ENCODE peak calls at places on chromosomes 2 and 18, in nine cellular contexts. Q, F, T, X, S, E, M, K and G are unnamed samples.

GRCh38 chr2:188811522-188811921 is 162.7 kb upstream of the COL3A1 start:
- DNase-seq in E (no peak), Q (no peak), T (no peak), K (no peak), X (no peak), F (no peak), M (no peak), S (no peak), G (no peak)

GRCh38 chr18:56575819-56576663 is 62.4 kb downstream of the TXNL1 start:
- DNase-seq in X (peak; percentile 28), T (peak; percentile 52), S (no peak), Q (no peak), E (no peak), M (no peak), K (no peak), F (no peak), G (peak; percentile 17)

GRCh38 chr2:170022692-170023091 is 155.3 kb upstream of the MYO3B start:
- DNase-seq in X (peak; percentile 15), K (no peak), Q (no peak), E (no peak), M (no peak), T (no peak), F (no peak), S (no peak), G (no peak)

GRCh38 chr18:55116855-55117254 is 157.6 kb upstream of the CCDC68 start:
- DNase-seq in K (no peak), S (no peak), X (no peak), Q (no peak), F (no peak), E (no peak), T (no peak), M (no peak), G (no peak)

GRCh38 chr18:61738488-61738887 is 154.3 kb downstream of the RNF152 start:
- DNase-seq in E (no peak), T (peak; percentile 55), Q (no peak), F (no peak), M (no peak), K (peak; percentile 54), X (no peak), S (no peak), G (no peak)

GRCh38 chr2:12167525-12168317 is 421.3 kb downstream of the LPIN1 start:
- DNase-seq in K (no peak), E (peak; percentile 34), M (no peak), T (no peak), Q (no peak), S (no peak), X (no peak), F (no peak), G (no peak)

GRCh38 chr2:134926231-134926931 is 7.8 kb downstream of the CCNT2 start:
- DNase-seq in F (no peak), X (peak; percentile 22), T (no peak), E (no peak), M (no peak), K (no peak), Q (no peak), S (no peak), G (no peak)

GRCh38 chr2:161161074-161161577 is 898 bp downstream of the TANK start:
- DNase-seq in M (no peak), X (no peak), K (no peak), E (no peak), F (no peak), T (no peak), S (no peak), Q (no peak), G (no peak)

GRCh38 chr2:95023222-95023597 is 2.3 kb upstream of the MAL start:
- DNase-seq in F (peak; percentile 64), Q (no peak), E (no peak), S (peak; percentile 47), X (peak; percentile 40), K (no peak), T (no peak), M (no peak), G (peak; percentile 80)

GRCh38 chr2:171087547-171087946 is 73.1 kb downstream of the TLK1 start:
- DNase-seq in M (no peak), X (no peak), S (no peak), K (no peak), Q (no peak), F (no peak), E (no peak), T (no peak), G (peak; percentile 52)

GRCh38 chr2:237490009-237490804 is 3.2 kb downstream of the MLPH start:
- DNase-seq in E (no peak), F (peak; percentile 65), K (no peak), Q (no peak), S (no peak), T (peak; percentile 46), X (no peak), M (no peak), G (no peak)

GRCh38 chr2:120508581-120509041 is 162.7 kb downstream of the INHBB start:
- DNase-seq in K (no peak), S (no peak), X (no peak), T (no peak), E (no peak), Q (no peak), F (peak; percentile 43), M (no peak), G (no peak)

GRCh38 chr2:175152242-175152641 is 15.8 kb downstream of the ATF2 start:
- DNase-seq in X (no peak), S (no peak), M (no peak), Q (no peak), F (no peak), T (no peak), K (no peak), E (no peak), G (no peak)
- H3K4me1 ChIP-seq in X (peaks cover 27% of the 10 kb centered on the region), S (peaks cover 5% of the 10 kb centered on the region), M (no peaks in the 10 kb centered on the region), Q (no peaks in the 10 kb centered on the region), F (peaks cover 25% of the 10 kb centered on the region), T (peaks cover 1% of the 10 kb centered on the region), K (peaks cover 5% of the 10 kb centered on the region), E (no peaks in the 10 kb centered on the region), G (peaks cover 5% of the 10 kb centered on the region)

GRCh38 chr2:42104621-42105020 is 56.8 kb downstream of the PKDCC start:
- DNase-seq in F (no peak), E (no peak), S (no peak), K (no peak), T (no peak), M (no peak), X (no peak), Q (no peak), G (no peak)
- H3K4me1 ChIP-seq in F (peaks cover 46% of the 10 kb centered on the region), E (no peaks in the 10 kb centered on the region), S (peaks cover 27% of the 10 kb centered on the region), K (peaks cover 6% of the 10 kb centered on the region), T (no peaks in the 10 kb centered on the region), M (peaks cover 11% of the 10 kb centered on the region), X (peaks cover 10% of the 10 kb centered on the region), Q (no peaks in the 10 kb centered on the region), G (peaks cover 83% of the 10 kb centered on the region)

GRCh38 chr2:33130544-33130943 is 183.8 kb downstream of the LTBP1 start:
- DNase-seq in X (no peak), T (no peak), E (no peak), S (no peak), Q (no peak), K (no peak), F (no peak), M (no peak), G (no peak)

GRCh38 chr2:33126973-33127372 is 180.2 kb downstream of the LTBP1 start:
- DNase-seq in E (no peak), Q (no peak), F (no peak), S (no peak), T (no peak), M (no peak), X (no peak), K (peak; percentile 56), G (no peak)

GRCh38 chr2:33131108-33131507 is 184.4 kb downstream of the LTBP1 start:
- DNase-seq in S (no peak), T (no peak), X (no peak), M (no peak), F (no peak), E (no peak), K (no peak), Q (no peak), G (no peak)

GRCh38 chr2:33129661-33130447 is 183.1 kb downstream of the LTBP1 start:
- DNase-seq in X (no peak), Q (no peak), T (no peak), S (no peak), E (no peak), M (no peak), K (no peak), F (no peak), G (no peak)

GRCh38 chr2:33129261-33129660 is 182.5 kb downstream of the LTBP1 start:
- DNase-seq in F (no peak), M (no peak), T (no peak), X (no peak), E (no peak), Q (no peak), K (no peak), S (no peak), G (no peak)
- H3K4me1 ChIP-seq in F (no peaks in the 10 kb centered on the region), M (peaks cover 10% of the 10 kb centered on the region), T (no peaks in the 10 kb centered on the region), X (peaks cover 43% of the 10 kb centered on the region), E (no peaks in the 10 kb centered on the region), Q (peaks cover 5% of the 10 kb centered on the region), K (peaks cover 53% of the 10 kb centered on the region), S (no peaks in the 10 kb centered on the region), G (no peaks in the 10 kb centered on the region)

DNA sequence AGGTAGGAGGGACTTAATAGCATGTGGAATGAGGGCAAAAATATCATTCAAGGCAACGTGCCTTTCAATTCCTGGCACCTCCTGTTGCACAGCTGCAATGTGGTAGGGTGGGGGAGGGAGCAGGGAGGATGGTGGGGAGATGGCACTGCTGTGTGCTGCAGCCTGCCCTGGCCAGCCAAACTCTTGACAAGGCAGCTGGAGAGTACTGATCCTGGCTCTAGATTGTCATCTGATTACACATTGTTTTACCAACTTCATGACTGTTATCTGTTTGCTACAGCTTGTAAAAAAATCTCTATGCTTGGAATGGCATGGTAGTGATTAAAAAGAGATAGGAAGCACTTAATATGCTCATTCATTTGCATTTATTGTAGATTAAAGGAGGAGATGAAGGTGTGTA is 47.7 kb downstream of the PLCL1 start:
- DNase-seq in F (no peak), X (no peak), T (no peak), K (no peak), E (no peak), S (no peak), M (no peak), Q (no peak), G (no peak)
- H3K4me1 ChIP-seq in F (no peaks in the 10 kb centered on the region), X (no peaks in the 10 kb centered on the region), T (no peaks in the 10 kb centered on the region), K (peaks cover 6% of the 10 kb centered on the region), E (no peaks in the 10 kb centered on the region), S (no peaks in the 10 kb centered on the region), M (no peaks in the 10 kb centered on the region), Q (no peaks in the 10 kb centered on the region), G (peaks cover 76% of the 10 kb centered on the region)

GRCh38 chr2:71256421-71256820 is 29.5 kb upstream of the PAIP2B start:
- DNase-seq in T (no peak), E (no peak), K (no peak), Q (no peak), X (no peak), S (no peak), M (no peak), F (no peak), G (no peak)

GRCh38 chr2:71263386-71263785 is 36.5 kb upstream of the PAIP2B start:
- DNase-seq in K (no peak), F (no peak), T (no peak), X (no peak), S (no peak), E (no peak), M (no peak), Q (no peak), G (no peak)

DNA sequence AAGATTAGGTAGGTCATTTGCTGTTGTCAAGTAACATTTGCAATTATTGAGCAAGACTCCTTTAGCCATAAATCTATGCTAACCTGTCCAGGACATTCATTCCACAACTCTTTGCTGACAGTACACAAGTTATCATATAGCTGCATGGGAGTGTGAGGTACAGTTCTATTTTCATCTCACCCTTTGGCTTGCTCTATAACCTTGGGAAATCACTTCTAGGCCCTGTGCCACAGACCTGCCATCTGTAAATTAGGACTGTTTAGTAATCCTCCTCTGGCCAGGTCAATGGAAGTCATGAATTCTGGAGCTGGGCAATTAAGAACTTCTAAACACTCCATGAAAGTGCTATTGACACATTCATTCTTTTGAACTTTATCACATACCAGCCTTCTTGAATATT is 34.6 kb upstream of the PAIP2B start:
- DNase-seq in X (no peak), Q (no peak), S (no peak), K (no peak), E (peak; percentile 60), T (no peak), F (no peak), M (no peak), G (no peak)
- H3K4me1 ChIP-seq in X (no peaks in the 10 kb centered on the region), Q (no peaks in the 10 kb centered on the region), S (no peaks in the 10 kb centered on the region), K (no peaks in the 10 kb centered on the region), E (no peaks in the 10 kb centered on the region), T (no peaks in the 10 kb centered on the region), F (no peaks in the 10 kb centered on the region), M (no peaks in the 10 kb centered on the region), G (no peaks in the 10 kb centered on the region)